ENCODE peak calls at places on chromosomes 13 and 19, in six cellular contexts. T is HFFc6, B is T-helper 2 cell, K is astrocyte of the hippocampus, J is C1 segment of cervical spinal cord, M is endothelial cell. E is an unnamed sample.

GRCh38 chr13:78383899-78384298 is 219.5 kb downstream of the POU4F1 start:
- DNase-seq in T (no peak), B (no peak), K (no peak), J (no peak), M (no peak), E (no peak)

GRCh38 chr13:42660367-42660965 is 86.5 kb downstream of the TNFSF11 start:
- DNase-seq in T (no peak), B (no peak), K (no peak), J (no peak), M (no peak), E (no peak)

GRCh38 chr13:38686635-38687245 is at the start of gene FREM2:
- DNase-seq in T (no peak), B (no peak), K (peak; percentile 83), J (no peak), M (peak; percentile 72), E (no peak)

GRCh38 chr13:85661639-85662038 is 137.6 kb downstream of the SLITRK6 start:
- DNase-seq in T (no peak), B (no peak), K (no peak), J (no peak), M (no peak), E (peak; percentile 14)

GRCh38 chr13:76745246-76746200 is 140.7 kb downstream of the KCTD12 start:
- DNase-seq in T (no peak), B (no peak), K (no peak), J (no peak), M (no peak), E (no peak)

GRCh38 chr19:2628597-2628996 is 73.9 kb downstream of the GNG7 start:
- DNase-seq in T (no peak), B (no peak), K (no peak), J (no peak), M (no peak), E (no peak)

GRCh38 chr19:10431943-10432735 is 11.8 kb downstream of the PDE4A start:
- DNase-seq in T (no peak), B (peak; percentile 71), K (no peak), J (no peak), M (peak; percentile 18), E (no peak)

GRCh38 chr19:49147923-49148682 is 7.1 kb downstream of the HRC start:
- DNase-seq in T (no peak), B (no peak), K (no peak), J (no peak), M (no peak), E (no peak)

GRCh38 chr13:110921209-110921608 is 6.3 kb upstream of the ANKRD10 start:
- DNase-seq in T (no peak), B (no peak), K (no peak), J (no peak), M (no peak), E (no peak)

GRCh38 chr13:76635232-76636021 is 250.8 kb downstream of the KCTD12 start:
- DNase-seq in T (no peak), B (no peak), K (no peak), J (no peak), M (no peak), E (no peak)

GRCh38 chr13:37074703-37075102 is 15.2 kb upstream of the SUPT20H start:
- DNase-seq in T (peak; percentile 41), B (no peak), K (peak; percentile 41), J (no peak), M (no peak), E (no peak)

GRCh38 chr19:52086481-52086880 is 9.1 kb downstream of the ZNF841 start:
- DNase-seq in T (peak; percentile 11), B (no peak), K (no peak), J (no peak), M (no peak), E (peak; percentile 23)

GRCh38 chr13:25686831-25687495 is 315.2 kb downstream of the ATP8A2 start:
- DNase-seq in T (no peak), B (no peak), K (no peak), J (no peak), M (no peak), E (no peak)

GRCh38 chr19:51450730-51451307 is 7.4 kb downstream of the SIGLEC8 start:
- DNase-seq in T (no peak), B (no peak), K (no peak), J (no peak), M (no peak), E (no peak)

GRCh38 chr13:80118099-80118498 is 222.8 kb downstream of the SPRY2 start:
- DNase-seq in T (no peak), B (no peak), K (no peak), J (no peak), M (no peak), E (no peak)

E was measured in skeletal muscle cell.